ENCODE peak calls at places on chromosomes 12 and 14, in four cellular contexts. B is HEK293T, M is tibial artery, P is NB4. F is an unnamed sample.

GRCh38 chr12:75909714-75910451 is 121.7 kb downstream of the PHLDA1 start:
- DNase-seq in B (no peak), M (no peak), P (no peak), F (no peak)

GRCh38 chr14:66365388-66365787 is 120.8 kb upstream of the CCDC196 start:
- DNase-seq in B (no peak), M (no peak), P (no peak), F (no peak)

GRCh38 chr12:57724936-57725740 is 13.4 kb downstream of the AGAP2 start:
- DNase-seq in B (no peak), M (no peak), P (no peak), F (no peak)

GRCh38 chr12:20006856-20007255 is 361.5 kb upstream of the PDE3A start:
- DNase-seq in B (no peak), M (no peak), P (no peak), F (no peak)

GRCh38 chr12:32993404-32993803 is 96.8 kb upstream of the PKP2 start:
- DNase-seq in B (no peak), M (no peak), P (no peak), F (no peak)

GRCh38 chr12:18583655-18584054 is 154.2 kb downstream of the PLCZ1 start:
- DNase-seq in B (no peak), M (no peak), P (no peak), F (no peak)

GRCh38 chr14:92458959-92459478 is 54.6 kb upstream of the RIN3 start:
- DNase-seq in B (no peak), M (no peak), P (no peak), F (no peak)

GRCh38 chr12:72869025-72869424 is 596.9 kb downstream of the TRHDE start:
- DNase-seq in B (no peak), M (no peak), P (no peak), F (no peak)

GRCh38 chr12:100656806-100657205 is 83.3 kb downstream of the GAS2L3 start:
- DNase-seq in B (no peak), M (no peak), P (no peak), F (no peak)

GRCh38 chr12:105369014-105369413 is 38.5 kb downstream of the C12orf75 start:
- DNase-seq in B (no peak), M (no peak), P (peak), F (no peak)

GRCh38 chr14:74554742-74555362 is 57.2 kb downstream of the LTBP2 start:
- DNase-seq in B (no peak), M (no peak), P (no peak), F (no peak)

GRCh38 chr12:21839776-21840175 is 65.3 kb upstream of the KCNJ8 start:
- DNase-seq in B (no peak), M (no peak), P (no peak), F (no peak)